ENCODE peak calls at places on chromosomes 5 and 9, in four cellular contexts. One of them, this sample, is unnamed.

GRCh38 chr5:165574140-165574539 is 2068.7 kb downstream of the MAT2B start:
- DNase-seq in activated CD4-positive, alpha-beta T cell treated with anti-CD3 and anti-CD28 coated beads for 24 hours: no peak
- DNase-seq in GM23248: no peak
- DNase-seq in Calu3: no peak
- DNase-seq in this sample: no peak

GRCh38 chr9:35696520-35697215 is 6.9 kb upstream of the TPM2 start:
- DNase-seq in activated CD4-positive, alpha-beta T cell treated with anti-CD3 and anti-CD28 coated beads for 24 hours: peak
- DNase-seq in GM23248: peak
- DNase-seq in Calu3: peak
- DNase-seq in this sample: peak

GRCh38 chr5:98108497-98108896 is 665.0 kb upstream of the RGMB start:
- DNase-seq in activated CD4-positive, alpha-beta T cell treated with anti-CD3 and anti-CD28 coated beads for 24 hours: no peak
- DNase-seq in GM23248: peak
- DNase-seq in Calu3: no peak
- DNase-seq in this sample: no peak

GRCh38 chr5:121737120-121737519 is 114.6 kb upstream of the FTMT start:
- DNase-seq in activated CD4-positive, alpha-beta T cell treated with anti-CD3 and anti-CD28 coated beads for 24 hours: no peak
- DNase-seq in GM23248: no peak
- DNase-seq in Calu3: no peak
- DNase-seq in this sample: no peak

GRCh38 chr9:95024097-95024671 is 293.3 kb downstream of the FANCC start:
- DNase-seq in activated CD4-positive, alpha-beta T cell treated with anti-CD3 and anti-CD28 coated beads for 24 hours: no peak
- DNase-seq in GM23248: peak
- DNase-seq in Calu3: no peak
- DNase-seq in this sample: no peak

GRCh38 chr9:137396227-137396626 is 26.7 kb downstream of the EXD3 start:
- DNase-seq in activated CD4-positive, alpha-beta T cell treated with anti-CD3 and anti-CD28 coated beads for 24 hours: no peak
- DNase-seq in GM23248: peak
- DNase-seq in Calu3: no peak
- DNase-seq in this sample: no peak

GRCh38 chr9:18743976-18744375 is 270.0 kb downstream of the ADAMTSL1 start:
- DNase-seq in activated CD4-positive, alpha-beta T cell treated with anti-CD3 and anti-CD28 coated beads for 24 hours: no peak
- DNase-seq in GM23248: peak
- DNase-seq in Calu3: no peak
- DNase-seq in this sample: no peak

GRCh38 chr5:162256711-162257110 is 189.1 kb downstream of the GABRG2 start:
- DNase-seq in activated CD4-positive, alpha-beta T cell treated with anti-CD3 and anti-CD28 coated beads for 24 hours: no peak
- DNase-seq in GM23248: no peak
- DNase-seq in Calu3: no peak
- DNase-seq in this sample: no peak

GRCh38 chr5:72246239-72246580 is 73.8 kb downstream of the MRPS27 start:
- DNase-seq in activated CD4-positive, alpha-beta T cell treated with anti-CD3 and anti-CD28 coated beads for 24 hours: no peak
- DNase-seq in GM23248: no peak
- DNase-seq in Calu3: no peak
- DNase-seq in this sample: no peak

GRCh38 chr5:92460505-92460904 is 1077.4 kb upstream of the ARRDC3 start:
- DNase-seq in activated CD4-positive, alpha-beta T cell treated with anti-CD3 and anti-CD28 coated beads for 24 hours: no peak
- DNase-seq in GM23248: no peak
- DNase-seq in Calu3: no peak
- DNase-seq in this sample: no peak

This sample was measured in T-helper 17 cell.